ENCODE peak calls at places on chromosomes 7 and 10, in seven cellular contexts. One of them, this sample, is unnamed.

GRCh38 chr10:75344170-75344569 is 57.4 kb downstream of the ZNF503 start:
- DNase-seq in HCT116: no peak
- DNase-seq in HepG2: no peak
- DNase-seq in WTC11: no peak
- DNase-seq in HEK293T: no peak
- DNase-seq in K562: no peak
- DNase-seq in GM12878: no peak
- DNase-seq in this sample: no peak

GRCh38 chr7:133703547-133703946 is 423.6 kb upstream of the LRGUK start:
- DNase-seq in HCT116: no peak
- DNase-seq in HepG2: no peak
- DNase-seq in WTC11: no peak
- DNase-seq in HEK293T: no peak
- DNase-seq in K562: no peak
- DNase-seq in GM12878: no peak
- DNase-seq in this sample: no peak

GRCh38 chr7:83691095-83691494 is 42.2 kb upstream of the SEMA3E start:
- DNase-seq in HCT116: no peak
- DNase-seq in HepG2: no peak
- DNase-seq in WTC11: peak
- DNase-seq in HEK293T: no peak
- DNase-seq in K562: no peak
- DNase-seq in GM12878: no peak
- DNase-seq in this sample: no peak

GRCh38 chr10:32680803-32681557 is 235.0 kb downstream of the CCDC7 start:
- DNase-seq in HCT116: peak
- DNase-seq in HepG2: no peak
- DNase-seq in WTC11: no peak
- DNase-seq in HEK293T: no peak
- DNase-seq in K562: no peak
- DNase-seq in GM12878: no peak
- DNase-seq in this sample: no peak

GRCh38 chr7:102849079-102849478 is 63.7 kb upstream of the LRRC17 start:
- DNase-seq in HCT116: no peak
- DNase-seq in HepG2: no peak
- DNase-seq in WTC11: no peak
- DNase-seq in HEK293T: no peak
- DNase-seq in K562: no peak
- DNase-seq in GM12878: no peak
- DNase-seq in this sample: no peak

GRCh38 chr10:101780187-101780817 is 2.9 kb downstream of the NPM3 start:
- DNase-seq in HCT116: no peak
- DNase-seq in HepG2: no peak
- DNase-seq in WTC11: no peak
- DNase-seq in HEK293T: peak
- DNase-seq in K562: no peak
- DNase-seq in GM12878: no peak
- DNase-seq in this sample: no peak

GRCh38 chr7:123191132-123191531 is 8.6 kb downstream of the SLC13A1 start:
- DNase-seq in HCT116: no peak
- DNase-seq in HepG2: peak
- DNase-seq in WTC11: no peak
- DNase-seq in HEK293T: no peak
- DNase-seq in K562: no peak
- DNase-seq in GM12878: no peak
- DNase-seq in this sample: no peak

GRCh38 chr10:80163741-80164341 is 31.3 kb downstream of the PLAC9 start:
- DNase-seq in HCT116: no peak
- DNase-seq in HepG2: no peak
- DNase-seq in WTC11: no peak
- DNase-seq in HEK293T: no peak
- DNase-seq in K562: no peak
- DNase-seq in GM12878: no peak
- DNase-seq in this sample: no peak

GRCh38 chr10:69686866-69687265 is 56.8 kb downstream of the FAM241B start:
- DNase-seq in HCT116: no peak
- DNase-seq in HepG2: no peak
- DNase-seq in WTC11: no peak
- DNase-seq in HEK293T: no peak
- DNase-seq in K562: no peak
- DNase-seq in GM12878: no peak
- DNase-seq in this sample: no peak
- TF ChIP-seq SP1 in HCT116: no peak
- TF ChIP-seq SP1 in HepG2: no peak
- TF ChIP-seq SP1 in WTC11: no peak
- TF ChIP-seq SP1 in HEK293T: no peak
- TF ChIP-seq SP1 in K562: no peak
- TF ChIP-seq SP1 in GM12878: no peak
- TF ChIP-seq SP1 in this sample: no peak

GRCh38 chr7:77888998-77889397 is 90.4 kb downstream of the PHTF2 start:
- DNase-seq in HCT116: no peak
- DNase-seq in HepG2: no peak
- DNase-seq in WTC11: no peak
- DNase-seq in HEK293T: no peak
- DNase-seq in K562: no peak
- DNase-seq in GM12878: no peak
- DNase-seq in this sample: no peak

GRCh38 chr7:77885155-77885554 is 86.6 kb downstream of the PHTF2 start:
- DNase-seq in HCT116: no peak
- DNase-seq in HepG2: no peak
- DNase-seq in WTC11: no peak
- DNase-seq in HEK293T: no peak
- DNase-seq in K562: no peak
- DNase-seq in GM12878: no peak
- DNase-seq in this sample: no peak

DNA sequence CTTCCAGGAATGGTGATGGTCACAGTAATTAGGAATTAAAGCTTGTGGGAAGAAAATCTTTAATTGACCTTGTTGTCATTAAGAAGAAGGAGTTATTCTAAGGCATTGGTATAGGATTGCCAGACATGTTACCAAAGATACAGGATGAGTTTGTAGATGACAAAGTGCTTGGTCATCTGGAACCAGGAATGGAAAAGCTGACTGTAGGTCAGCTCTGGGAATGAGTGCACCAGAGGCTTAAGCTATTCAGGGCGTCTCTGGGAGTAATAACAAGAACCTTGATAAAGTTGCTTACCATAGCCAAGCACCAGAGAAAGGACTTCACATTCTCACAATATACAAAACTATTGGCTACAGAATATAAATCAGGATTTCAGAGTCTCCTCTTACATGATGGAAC is 89.0 kb downstream of the PHTF2 start:
- DNase-seq in HCT116: no peak
- DNase-seq in HepG2: no peak
- DNase-seq in WTC11: no peak
- DNase-seq in HEK293T: no peak
- DNase-seq in K562: no peak
- DNase-seq in GM12878: no peak
- DNase-seq in this sample: no peak
- TF ChIP-seq SP1 in HCT116: peak
- TF ChIP-seq SP1 in HepG2: no peak
- TF ChIP-seq SP1 in WTC11: no peak
- TF ChIP-seq SP1 in HEK293T: no peak
- TF ChIP-seq SP1 in K562: no peak
- TF ChIP-seq SP1 in GM12878: no peak
- TF ChIP-seq SP1 in this sample: no peak

DNA sequence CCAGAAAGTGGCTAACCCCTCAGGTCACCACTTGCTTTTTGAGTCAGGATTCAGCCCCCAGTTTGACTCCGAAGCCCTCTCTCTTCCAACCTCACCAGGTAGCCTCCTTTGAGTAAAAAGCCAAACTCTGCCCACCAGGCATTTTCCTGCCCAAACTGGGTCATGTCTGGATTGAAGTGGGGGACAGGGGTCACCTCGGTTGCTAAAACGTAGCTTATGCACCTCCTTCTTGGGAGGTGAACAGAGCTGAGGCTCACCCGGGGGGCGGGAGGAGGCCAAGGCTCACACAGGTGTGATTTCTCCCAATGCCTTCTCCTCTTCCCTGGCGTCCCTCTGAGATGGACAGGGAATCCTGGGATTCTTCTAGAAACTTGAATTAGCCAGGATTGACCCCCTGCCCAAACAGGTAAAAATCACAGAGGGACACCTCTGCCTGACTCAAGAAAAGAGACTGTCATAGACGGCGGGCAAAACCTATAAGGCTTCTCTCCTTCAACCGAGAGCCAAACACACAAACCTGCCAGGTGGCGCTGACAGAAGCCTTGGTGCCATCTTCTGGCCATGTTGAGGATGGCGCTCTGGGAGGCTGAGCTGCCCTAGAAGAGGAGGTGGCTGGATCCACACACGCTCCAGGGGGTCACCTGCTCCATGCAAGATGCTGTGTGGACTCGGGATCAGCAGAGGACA is 51.6 kb downstream of the PRLHR start:
- DNase-seq in HCT116: peak
- DNase-seq in HepG2: peak
- DNase-seq in WTC11: peak
- DNase-seq in HEK293T: peak
- DNase-seq in K562: peak
- DNase-seq in GM12878: no peak
- DNase-seq in this sample: no peak
- TF ChIP-seq SP1 in HCT116: no peak
- TF ChIP-seq SP1 in HepG2: no peak
- TF ChIP-seq SP1 in WTC11: no peak
- TF ChIP-seq SP1 in HEK293T: no peak
- TF ChIP-seq SP1 in K562: no peak
- TF ChIP-seq SP1 in GM12878: no peak
- TF ChIP-seq SP1 in this sample: no peak

GRCh38 chr10:4351723-4352565 is 474.1 kb upstream of the AKR1E2 start:
- DNase-seq in HCT116: no peak
- DNase-seq in HepG2: no peak
- DNase-seq in WTC11: no peak
- DNase-seq in HEK293T: no peak
- DNase-seq in K562: no peak
- DNase-seq in GM12878: no peak
- DNase-seq in this sample: no peak

GRCh38 chr10:4353964-4354363 is 472.0 kb upstream of the AKR1E2 start:
- DNase-seq in HCT116: peak
- DNase-seq in HepG2: no peak
- DNase-seq in WTC11: no peak
- DNase-seq in HEK293T: no peak
- DNase-seq in K562: no peak
- DNase-seq in GM12878: no peak
- DNase-seq in this sample: no peak

GRCh38 chr10:4354382-4354812 is 471.6 kb upstream of the AKR1E2 start:
- DNase-seq in HCT116: peak
- DNase-seq in HepG2: no peak
- DNase-seq in WTC11: no peak
- DNase-seq in HEK293T: peak
- DNase-seq in K562: no peak
- DNase-seq in GM12878: no peak
- DNase-seq in this sample: no peak

GRCh38 chr10:4353059-4353655 is 472.9 kb upstream of the AKR1E2 start:
- DNase-seq in HCT116: no peak
- DNase-seq in HepG2: no peak
- DNase-seq in WTC11: no peak
- DNase-seq in HEK293T: no peak
- DNase-seq in K562: no peak
- DNase-seq in GM12878: no peak
- DNase-seq in this sample: no peak

GRCh38 chr10:4352566-4352961 is 473.4 kb upstream of the AKR1E2 start:
- DNase-seq in HCT116: no peak
- DNase-seq in HepG2: no peak
- DNase-seq in WTC11: no peak
- DNase-seq in HEK293T: no peak
- DNase-seq in K562: no peak
- DNase-seq in GM12878: no peak
- DNase-seq in this sample: no peak
- TF ChIP-seq SP1 in HCT116: no peak
- TF ChIP-seq SP1 in HepG2: no peak
- TF ChIP-seq SP1 in WTC11: no peak
- TF ChIP-seq SP1 in HEK293T: no peak
- TF ChIP-seq SP1 in K562: no peak
- TF ChIP-seq SP1 in GM12878: no peak
- TF ChIP-seq SP1 in this sample: no peak